ENCODE peak calls at places on chromosome 5, in ten cellular contexts. One of them, this sample, is unnamed.

GRCh38 chr5:74127377-74128338 is 501.7 kb downstream of the ARHGEF28 start:
- DNase-seq in caudate nucleus: peak
- DNase-seq in coronary artery: no peak
- DNase-seq in tibial artery: no peak
- DNase-seq in A549: peak
- DNase-seq in IMR-90: peak
- DNase-seq in GM23248: peak
- DNase-seq in cardiac muscle cell: no peak
- DNase-seq in psoas muscle: no peak
- DNase-seq in ascending aorta: no peak
- DNase-seq in this sample: peak

GRCh38 chr5:108380531-108381021 is 1.3 kb downstream of the FBXL17 start:
- DNase-seq in tibial artery: peak
- DNase-seq in GM23248: peak
- DNase-seq in IMR-90: peak
- DNase-seq in caudate nucleus: peak
- DNase-seq in ascending aorta: no peak
- DNase-seq in coronary artery: peak
- DNase-seq in psoas muscle: peak
- DNase-seq in cardiac muscle cell: peak
- DNase-seq in A549: peak
- DNase-seq in this sample: peak

GRCh38 chr5:111461261-111461671 is 51.1 kb downstream of the STARD4 start:
- DNase-seq in tibial artery: no peak
- DNase-seq in GM23248: peak
- DNase-seq in caudate nucleus: peak
- DNase-seq in coronary artery: no peak
- DNase-seq in cardiac muscle cell: peak
- DNase-seq in ascending aorta: no peak
- DNase-seq in IMR-90: peak
- DNase-seq in psoas muscle: no peak
- DNase-seq in A549: peak
- DNase-seq in this sample: peak

GRCh38 chr5:124976086-124976485 is 229.6 kb upstream of the ZNF608 start:
- DNase-seq in tibial artery: no peak
- DNase-seq in psoas muscle: peak
- DNase-seq in A549: no peak
- DNase-seq in GM23248: no peak
- DNase-seq in ascending aorta: no peak
- DNase-seq in coronary artery: no peak
- DNase-seq in cardiac muscle cell: no peak
- DNase-seq in IMR-90: no peak
- DNase-seq in caudate nucleus: no peak
- DNase-seq in this sample: no peak

GRCh38 chr5:83312672-83313071 is 158.9 kb upstream of the VCAN start:
- DNase-seq in tibial artery: no peak
- DNase-seq in cardiac muscle cell: no peak
- DNase-seq in caudate nucleus: no peak
- DNase-seq in psoas muscle: no peak
- DNase-seq in coronary artery: no peak
- DNase-seq in ascending aorta: no peak
- DNase-seq in IMR-90: no peak
- DNase-seq in GM23248: no peak
- DNase-seq in A549: no peak
- DNase-seq in this sample: no peak

GRCh38 chr5:93674138-93674537 is 67.3 kb downstream of the POU5F2 start:
- DNase-seq in psoas muscle: no peak
- DNase-seq in tibial artery: no peak
- DNase-seq in caudate nucleus: no peak
- DNase-seq in coronary artery: no peak
- DNase-seq in IMR-90: peak
- DNase-seq in cardiac muscle cell: peak
- DNase-seq in GM23248: no peak
- DNase-seq in A549: no peak
- DNase-seq in ascending aorta: no peak
- DNase-seq in this sample: no peak

GRCh38 chr5:150255659-150256415 is 33.7 kb downstream of the CAMK2A start:
- DNase-seq in A549: no peak
- DNase-seq in cardiac muscle cell: peak
- DNase-seq in GM23248: peak
- DNase-seq in IMR-90: peak
- DNase-seq in tibial artery: no peak
- DNase-seq in coronary artery: no peak
- DNase-seq in caudate nucleus: no peak
- DNase-seq in ascending aorta: no peak
- DNase-seq in psoas muscle: no peak
- DNase-seq in this sample: no peak

GRCh38 chr5:19175776-19176570 is 812.0 kb downstream of the CDH18 start:
- DNase-seq in psoas muscle: no peak
- DNase-seq in caudate nucleus: peak
- DNase-seq in ascending aorta: no peak
- DNase-seq in tibial artery: no peak
- DNase-seq in cardiac muscle cell: no peak
- DNase-seq in A549: no peak
- DNase-seq in GM23248: no peak
- DNase-seq in coronary artery: no peak
- DNase-seq in IMR-90: no peak
- DNase-seq in this sample: no peak

GRCh38 chr5:180873628-180874520 is 12.8 kb upstream of the ZFP62 start:
- DNase-seq in IMR-90: peak
- DNase-seq in GM23248: peak
- DNase-seq in cardiac muscle cell: no peak
- DNase-seq in psoas muscle: no peak
- DNase-seq in ascending aorta: no peak
- DNase-seq in coronary artery: no peak
- DNase-seq in caudate nucleus: no peak
- DNase-seq in A549: no peak
- DNase-seq in tibial artery: no peak
- DNase-seq in this sample: no peak

DNA sequence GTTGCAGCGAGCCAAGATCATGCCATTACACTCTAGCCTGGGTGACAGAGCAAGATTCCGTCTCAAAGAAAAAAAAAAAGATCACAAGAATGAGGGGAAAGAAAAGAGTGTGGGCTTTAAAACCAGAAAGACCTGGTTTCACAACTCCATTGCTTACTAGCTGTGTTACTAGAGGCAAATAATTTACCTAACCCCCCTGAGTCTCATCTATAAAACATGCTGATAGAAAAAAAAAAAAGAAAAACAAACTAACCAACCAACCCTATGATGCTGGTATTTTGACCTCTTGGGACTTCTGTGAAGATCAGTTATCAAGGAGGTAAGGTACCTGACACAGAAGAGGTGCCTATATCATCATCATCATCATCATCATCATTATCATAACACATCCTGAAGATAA is 60.2 kb upstream of the UBTD2 start:
- DNase-seq in caudate nucleus: no peak
- DNase-seq in ascending aorta: no peak
- DNase-seq in IMR-90: no peak
- DNase-seq in psoas muscle: no peak
- DNase-seq in GM23248: no peak
- DNase-seq in tibial artery: no peak
- DNase-seq in cardiac muscle cell: no peak
- DNase-seq in A549: no peak
- DNase-seq in coronary artery: no peak
- DNase-seq in this sample: no peak
- H3K27ac ChIP-seq in caudate nucleus: no peak
- H3K27ac ChIP-seq in ascending aorta: no peak
- H3K27ac ChIP-seq in IMR-90: no peak
- H3K27ac ChIP-seq in psoas muscle: no peak
- H3K27ac ChIP-seq in GM23248: no peak
- H3K27ac ChIP-seq in tibial artery: no peak
- H3K27ac ChIP-seq in cardiac muscle cell: no peak
- H3K27ac ChIP-seq in A549: no peak
- H3K27ac ChIP-seq in coronary artery: no peak
- H3K27ac ChIP-seq in this sample: no peak

DNA sequence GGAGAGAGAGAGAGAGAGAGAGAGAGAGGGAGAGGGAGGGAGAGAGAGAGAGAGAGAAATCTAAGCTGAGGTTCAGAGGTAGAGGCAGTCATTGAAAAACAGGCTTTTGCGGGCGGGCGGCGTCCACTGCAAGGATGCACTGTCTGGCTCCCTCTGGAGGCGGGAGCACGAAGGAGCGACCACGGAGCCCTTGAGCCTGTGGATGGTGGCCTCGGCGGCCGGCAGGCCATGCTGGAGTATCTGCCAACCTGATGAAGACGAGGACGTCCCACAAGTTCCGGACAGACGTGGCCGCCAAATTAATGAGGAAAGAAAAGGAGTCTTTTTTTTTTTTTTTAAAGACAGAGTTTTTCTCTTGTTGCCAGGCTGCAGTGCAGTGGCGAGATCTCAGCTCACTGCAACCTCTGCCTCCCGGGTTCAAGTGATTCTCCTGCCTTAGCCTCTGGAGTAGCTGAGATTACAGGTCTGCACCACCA is 2.2 kb upstream of the CCDC125 start:
- DNase-seq in tibial artery: peak
- DNase-seq in IMR-90: peak
- DNase-seq in ascending aorta: peak
- DNase-seq in cardiac muscle cell: peak
- DNase-seq in coronary artery: peak
- DNase-seq in GM23248: peak
- DNase-seq in A549: peak
- DNase-seq in caudate nucleus: peak
- DNase-seq in psoas muscle: peak
- DNase-seq in this sample: peak
- H3K27ac ChIP-seq in tibial artery: no peak
- H3K27ac ChIP-seq in IMR-90: no peak
- H3K27ac ChIP-seq in ascending aorta: no peak
- H3K27ac ChIP-seq in cardiac muscle cell: no peak
- H3K27ac ChIP-seq in coronary artery: no peak
- H3K27ac ChIP-seq in GM23248: no peak
- H3K27ac ChIP-seq in A549: no peak
- H3K27ac ChIP-seq in caudate nucleus: no peak
- H3K27ac ChIP-seq in psoas muscle: no peak
- H3K27ac ChIP-seq in this sample: peak

GRCh38 chr5:78638423-78638822 is 10.1 kb downstream of the LHFPL2 start:
- DNase-seq in A549: peak
- DNase-seq in GM23248: peak
- DNase-seq in cardiac muscle cell: peak
- DNase-seq in coronary artery: no peak
- DNase-seq in caudate nucleus: no peak
- DNase-seq in ascending aorta: peak
- DNase-seq in tibial artery: peak
- DNase-seq in psoas muscle: peak
- DNase-seq in IMR-90: peak
- DNase-seq in this sample: peak

GRCh38 chr5:78639811-78640210 is 8.8 kb downstream of the LHFPL2 start:
- DNase-seq in IMR-90: no peak
- DNase-seq in psoas muscle: no peak
- DNase-seq in A549: no peak
- DNase-seq in cardiac muscle cell: no peak
- DNase-seq in coronary artery: no peak
- DNase-seq in GM23248: no peak
- DNase-seq in caudate nucleus: no peak
- DNase-seq in ascending aorta: no peak
- DNase-seq in tibial artery: no peak
- DNase-seq in this sample: no peak

GRCh38 chr5:78637468-78637867 is 11.1 kb downstream of the LHFPL2 start:
- DNase-seq in GM23248: no peak
- DNase-seq in IMR-90: no peak
- DNase-seq in ascending aorta: no peak
- DNase-seq in caudate nucleus: no peak
- DNase-seq in cardiac muscle cell: peak
- DNase-seq in psoas muscle: no peak
- DNase-seq in coronary artery: no peak
- DNase-seq in tibial artery: no peak
- DNase-seq in A549: no peak
- DNase-seq in this sample: no peak

GRCh38 chr5:78640622-78641021 is 8.0 kb downstream of the LHFPL2 start:
- DNase-seq in tibial artery: no peak
- DNase-seq in caudate nucleus: no peak
- DNase-seq in IMR-90: peak
- DNase-seq in cardiac muscle cell: no peak
- DNase-seq in psoas muscle: no peak
- DNase-seq in A549: peak
- DNase-seq in ascending aorta: no peak
- DNase-seq in coronary artery: no peak
- DNase-seq in GM23248: peak
- DNase-seq in this sample: peak

GRCh38 chr5:78638973-78639669 is 9.5 kb downstream of the LHFPL2 start:
- DNase-seq in GM23248: no peak
- DNase-seq in IMR-90: no peak
- DNase-seq in A549: no peak
- DNase-seq in cardiac muscle cell: no peak
- DNase-seq in coronary artery: no peak
- DNase-seq in psoas muscle: no peak
- DNase-seq in ascending aorta: no peak
- DNase-seq in caudate nucleus: no peak
- DNase-seq in tibial artery: no peak
- DNase-seq in this sample: no peak
- H3K27ac ChIP-seq in GM23248: peak
- H3K27ac ChIP-seq in IMR-90: peak
- H3K27ac ChIP-seq in A549: peak
- H3K27ac ChIP-seq in cardiac muscle cell: peak
- H3K27ac ChIP-seq in coronary artery: peak
- H3K27ac ChIP-seq in psoas muscle: no peak
- H3K27ac ChIP-seq in ascending aorta: no peak
- H3K27ac ChIP-seq in caudate nucleus: no peak
- H3K27ac ChIP-seq in tibial artery: peak
- H3K27ac ChIP-seq in this sample: peak

DNA sequence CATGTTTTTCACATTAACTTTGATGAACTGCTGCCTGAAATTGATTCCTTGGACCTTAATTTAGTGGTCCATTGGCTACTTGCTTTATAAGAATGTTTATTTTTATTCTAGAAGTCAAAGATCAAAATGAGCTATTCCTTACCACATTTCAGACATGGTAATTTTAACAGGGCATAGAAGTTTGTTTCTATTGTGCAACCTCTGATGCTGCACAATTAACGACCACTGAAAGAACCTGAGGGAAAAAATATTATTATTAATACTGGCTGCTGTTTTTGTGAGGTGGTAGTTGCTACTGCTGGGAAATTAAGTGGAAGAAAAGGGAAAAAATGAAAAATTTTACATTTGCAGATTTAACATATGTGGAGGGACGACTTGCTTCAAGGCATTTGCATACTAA is 37.9 kb upstream of the RAB3C start:
- DNase-seq in tibial artery: no peak
- DNase-seq in ascending aorta: no peak
- DNase-seq in GM23248: no peak
- DNase-seq in coronary artery: no peak
- DNase-seq in IMR-90: no peak
- DNase-seq in cardiac muscle cell: no peak
- DNase-seq in A549: no peak
- DNase-seq in caudate nucleus: no peak
- DNase-seq in psoas muscle: no peak
- DNase-seq in this sample: no peak
- H3K27ac ChIP-seq in tibial artery: no peak
- H3K27ac ChIP-seq in ascending aorta: no peak
- H3K27ac ChIP-seq in GM23248: no peak
- H3K27ac ChIP-seq in coronary artery: no peak
- H3K27ac ChIP-seq in IMR-90: no peak
- H3K27ac ChIP-seq in cardiac muscle cell: no peak
- H3K27ac ChIP-seq in A549: no peak
- H3K27ac ChIP-seq in caudate nucleus: no peak
- H3K27ac ChIP-seq in psoas muscle: no peak
- H3K27ac ChIP-seq in this sample: no peak

DNA sequence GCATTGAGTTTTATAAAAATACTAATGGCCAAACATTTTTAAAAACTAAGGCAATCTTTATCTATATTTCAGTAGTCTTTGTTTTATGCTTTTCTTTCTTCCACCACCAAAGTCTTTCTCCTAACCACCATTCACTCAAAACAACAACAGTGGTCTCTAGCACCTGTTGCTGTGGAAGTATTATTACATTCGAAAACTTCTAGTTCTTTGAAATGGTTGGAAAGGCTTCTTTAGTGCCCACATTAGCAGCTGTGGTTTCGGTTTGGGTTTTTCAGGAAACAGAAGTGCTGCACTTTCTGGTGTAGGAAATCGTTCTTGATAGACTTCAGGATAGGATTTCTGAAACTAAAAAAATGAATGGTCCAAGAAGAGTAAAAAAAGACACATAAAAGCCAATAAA is 102.4 kb downstream of the DEPDC1B start:
- DNase-seq in tibial artery: no peak
- DNase-seq in coronary artery: no peak
- DNase-seq in psoas muscle: no peak
- DNase-seq in A549: no peak
- DNase-seq in IMR-90: no peak
- DNase-seq in GM23248: no peak
- DNase-seq in caudate nucleus: no peak
- DNase-seq in ascending aorta: no peak
- DNase-seq in cardiac muscle cell: no peak
- DNase-seq in this sample: no peak
- H3K27ac ChIP-seq in tibial artery: peak
- H3K27ac ChIP-seq in coronary artery: no peak
- H3K27ac ChIP-seq in psoas muscle: no peak
- H3K27ac ChIP-seq in A549: no peak
- H3K27ac ChIP-seq in IMR-90: no peak
- H3K27ac ChIP-seq in GM23248: no peak
- H3K27ac ChIP-seq in caudate nucleus: no peak
- H3K27ac ChIP-seq in ascending aorta: peak
- H3K27ac ChIP-seq in cardiac muscle cell: no peak
- H3K27ac ChIP-seq in this sample: no peak

This sample was measured in RWPE1.